ENCODE peak calls at places on chromosomes 2 and 18, in seven cellular contexts. T is activated T-cell treated with anti-CD3 and anti-CD28 coated beads for 1 hour, Z is left cardiac atrium, J is Daoy, B is choroid plexus epithelial cell, X is mammary epithelial cell, L is EH. P is an unnamed sample.

GRCh38 chr2:143128681-143129580 is at the start of gene ARHGAP15:
- DNase-seq in L (no peak), J (no peak), T (peak), X (no peak), B (no peak), Z (no peak), P (no peak)

GRCh38 chr2:128594273-128594910 is 275.7 kb upstream of the HS6ST1 start:
- DNase-seq in B (no peak), J (no peak), L (no peak), T (no peak), Z (no peak), X (no peak), P (no peak)

GRCh38 chr2:109031481-109032228 is 42.6 kb upstream of the EDAR start:
- DNase-seq in Z (peak), X (peak), T (peak), L (peak), J (peak), B (peak), P (peak)

GRCh38 chr2:120647487-120647886 is 88.2 kb upstream of the GLI2 start:
- DNase-seq in B (peak), J (no peak), X (peak), Z (no peak), L (peak), T (no peak), P (no peak)

GRCh38 chr2:220162320-220162719 is 534.9 kb downstream of the SLC4A3 start:
- DNase-seq in B (peak), Z (no peak), L (peak), T (no peak), J (no peak), X (no peak), P (peak)

GRCh38 chr2:191670076-191670475 is 7.9 kb upstream of the NABP1 start:
- DNase-seq in J (no peak), X (no peak), T (no peak), L (no peak), Z (no peak), B (no peak), P (no peak)

GRCh38 chr2:223076573-223076972 is 24.6 kb downstream of the KCNE4 start:
- DNase-seq in T (no peak), J (peak), B (peak), Z (no peak), X (peak), L (peak), P (peak)

GRCh38 chr2:186757009-186757408 is 63.1 kb downstream of the FAM171B start:
- DNase-seq in T (no peak), X (no peak), J (no peak), Z (no peak), B (no peak), L (no peak), P (no peak)

GRCh38 chr2:96930351-96931015 is 55.9 kb downstream of the FAM178B start:
- DNase-seq in T (no peak), Z (no peak), B (no peak), L (peak), X (no peak), J (no peak), P (no peak)

GRCh38 chr18:41993151-41993550 is 38.1 kb downstream of the PIK3C3 start:
- DNase-seq in X (no peak), L (no peak), J (no peak), B (peak), T (no peak), Z (no peak), P (peak)

GRCh38 chr2:46229134-46230063 is 67.8 kb upstream of the EPAS1 start:
- DNase-seq in T (no peak), L (no peak), Z (no peak), J (peak), B (peak), X (peak), P (no peak)

GRCh38 chr2:74834806-74835755 is 1.2 kb downstream of the HK2 start:
- DNase-seq in Z (peak), B (no peak), T (peak), L (peak), X (peak), J (peak), P (peak)

GRCh38 chr2:10012963-10013461 is 30.3 kb upstream of the KLF11 start:
- DNase-seq in J (no peak), L (no peak), T (no peak), B (no peak), Z (no peak), X (peak), P (no peak)

GRCh38 chr2:10084567-10084910 is 4.3 kb upstream of the CYS1 start:
- DNase-seq in Z (no peak), J (no peak), X (no peak), B (no peak), T (no peak), L (no peak), P (no peak)

GRCh38 chr2:145957929-145958328 is 1438.0 kb upstream of the ZEB2 start:
- DNase-seq in T (no peak), L (no peak), X (no peak), J (no peak), Z (no peak), B (peak), P (peak)

GRCh38 chr2:177799531-177799930 is 273.0 kb downstream of the PDE11A start:
- DNase-seq in T (no peak), L (peak), J (no peak), B (peak), X (no peak), Z (no peak), P (peak)

GRCh38 chr18:69838620-69839411 is 108.9 kb downstream of the CD226 start:
- DNase-seq in J (peak), B (no peak), T (no peak), Z (no peak), L (peak), X (peak), P (peak)

GRCh38 chr18:69947361-69948106 is at the start of gene CD226:
- DNase-seq in Z (no peak), X (no peak), B (no peak), J (no peak), L (no peak), T (no peak), P (no peak)

GRCh38 chr2:101387151-101387807 is at the start of gene CREG2:
- DNase-seq in J (peak), B (peak), T (peak), L (peak), X (peak), Z (peak), P (peak)

GRCh38 chr18:22136395-22136794 is 33.0 kb upstream of the GATA6 start:
- DNase-seq in B (peak), Z (no peak), X (peak), L (peak), J (peak), T (no peak), P (peak)